ENCODE peak calls at places on chromosomes 4 and X, in eight cellular contexts. E is Panc1; N is HCT116; H is CD8-positive, alpha-beta T cell; L is Karpas-422; Y is A549; W is A673; B is hepatocyte. D is an unnamed sample.

GRCh38 chr4:86653237-86653865 is 59.2 kb downstream of the PTPN13 start:
- DNase-seq in Y (peak; percentile 29), H (no peak), E (no peak), B (no peak), W (no peak), L (peak; percentile 81), N (peak; percentile 6), D (peak; percentile 34)

GRCh38 chrX:135384161-135384836 is 37.4 kb upstream of the SMIM10L2A start:
- DNase-seq in H (peak; percentile 18), N (no peak), W (no peak), B (no peak), Y (no peak), E (no peak), L (no peak), D (no peak)

GRCh38 chr4:172822322-172822721 is 346.3 kb upstream of the GALNT7 start:
- DNase-seq in B (no peak), H (no peak), L (no peak), W (no peak), N (no peak), Y (no peak), E (no peak), D (no peak)

GRCh38 chrX:69285881-69286545 is 120.8 kb upstream of the PJA1 start:
- DNase-seq in N (peak; percentile 0), W (peak; percentile 91), Y (peak; percentile 21), E (no peak), H (peak; percentile 65), L (peak; percentile 80), B (peak; percentile 74), D (peak; percentile 57)

GRCh38 chr4:98609946-98610345 is 48.5 kb downstream of the TSPAN5 start:
- DNase-seq in Y (no peak), N (no peak), L (no peak), W (no peak), H (no peak), E (no peak), B (no peak), D (no peak)

GRCh38 chr4:2364654-2365053 is 53.8 kb downstream of the ZFYVE28 start:
- DNase-seq in Y (no peak), B (no peak), N (no peak), L (no peak), W (peak; percentile 56), E (no peak), H (peak; percentile 60), D (peak; percentile 47)

GRCh38 chr4:24770111-24770584 is 25.2 kb upstream of the SOD3 start:
- DNase-seq in W (peak; percentile 60), H (no peak), E (no peak), B (no peak), N (peak; percentile 33), Y (peak; percentile 1), L (no peak), D (peak; percentile 76)

GRCh38 chrX:1486749-1487361 is 34.1 kb upstream of the ASMTL start:
- DNase-seq in W (no peak), N (no peak), L (no peak), E (no peak), H (peak; percentile 3), B (no peak), Y (no peak), D (no peak)

GRCh38 chr4:147581601-147582350 is 35.4 kb upstream of the TMEM184C start:
- DNase-seq in H (no peak), N (no peak), E (no peak), W (no peak), Y (no peak), B (no peak), L (no peak), D (peak; percentile 44)

GRCh38 chr4:87934973-87935372 is 40.5 kb upstream of the SPP1 start:
- DNase-seq in L (peak; percentile 31), Y (no peak), W (no peak), E (no peak), N (no peak), H (no peak), B (no peak), D (no peak)

GRCh38 chr4:87633239-87633638 is 16.8 kb upstream of the DMP1 start:
- DNase-seq in Y (peak; percentile 2), W (peak; percentile 55), H (no peak), E (no peak), B (peak; percentile 63), N (no peak), L (no peak), D (no peak)

GRCh38 chr4:53583513-53583912 is 7.8 kb downstream of the LNX1 start:
- DNase-seq in B (no peak), N (no peak), Y (no peak), H (no peak), E (no peak), W (no peak), L (no peak), D (no peak)

GRCh38 chr4:38150021-38150671 is 189.9 kb downstream of the PTTG2 start:
- DNase-seq in Y (no peak), H (no peak), B (no peak), E (no peak), L (no peak), N (no peak), W (no peak), D (no peak)

GRCh38 chr4:156774422-156774821 is 197.2 kb downstream of the PDGFC start:
- DNase-seq in H (no peak), N (no peak), Y (peak; percentile 49), L (no peak), B (peak; percentile 27), W (no peak), E (no peak), D (peak; percentile 56)

GRCh38 chr4:15337258-15337657 is 90.6 kb upstream of the C1QTNF7 start:
- DNase-seq in E (no peak), L (no peak), W (no peak), H (no peak), N (no peak), B (no peak), Y (no peak), D (no peak)

GRCh38 chr4:2723751-2724150 is 32.4 kb downstream of the TNIP2 start:
- DNase-seq in H (no peak), B (no peak), Y (no peak), E (no peak), L (no peak), W (no peak), N (no peak), D (no peak)

GRCh38 chr4:3204021-3204431 is 44.9 kb upstream of the MSANTD1 start:
- DNase-seq in W (no peak), N (no peak), H (no peak), E (no peak), L (no peak), B (no peak), Y (no peak), D (no peak)

GRCh38 chr4:113634081-113634969 is 127.2 kb downstream of the CAMK2D start:
- DNase-seq in L (no peak), N (no peak), E (no peak), B (no peak), Y (no peak), W (no peak), H (no peak), D (peak; percentile 50)

GRCh38 chr4:2942532-2943363 is 20.5 kb downstream of the NOP14 start:
- DNase-seq in W (no peak), E (no peak), L (no peak), B (no peak), H (no peak), N (no peak), Y (no peak), D (no peak)

GRCh38 chr4:33606951-33607350 is 2637.4 kb downstream of the ARAP2 start:
- DNase-seq in E (no peak), Y (no peak), B (no peak), W (no peak), H (no peak), N (no peak), L (no peak), D (no peak)
- H3K9me3 ChIP-seq in E (no peaks in the 10 kb centered on the region), Y (no peaks in the 10 kb centered on the region), B (no peaks in the 10 kb centered on the region), W (peaks cover 7% of the 10 kb centered on the region), H (no peaks in the 10 kb centered on the region), N (no peaks in the 10 kb centered on the region), L (peaks cover 26% of the 10 kb centered on the region), D (no peaks in the 10 kb centered on the region)

GRCh38 chr4:8905773-8906667 is 34.4 kb upstream of the HMX1 start:
- DNase-seq in E (no peak), Y (no peak), B (no peak), N (no peak), W (no peak), L (no peak), H (no peak), D (no peak)

GRCh38 chr4:8906668-8906970 is 35.0 kb upstream of the HMX1 start:
- DNase-seq in L (no peak), W (no peak), Y (no peak), E (no peak), H (no peak), N (no peak), B (no peak), D (no peak)

GRCh38 chr4:8905236-8905772 is 33.7 kb upstream of the HMX1 start:
- DNase-seq in L (no peak), N (no peak), H (no peak), E (no peak), W (no peak), Y (no peak), B (no peak), D (no peak)

GRCh38 chr4:8904666-8905065 is 33.0 kb upstream of the HMX1 start:
- DNase-seq in H (no peak), N (no peak), E (no peak), Y (no peak), L (no peak), W (no peak), B (no peak), D (no peak)

GRCh38 chr4:8904041-8904501 is 32.4 kb upstream of the HMX1 start:
- DNase-seq in E (no peak), N (no peak), L (no peak), W (no peak), H (no peak), Y (no peak), B (no peak), D (no peak)
- H3K9me3 ChIP-seq in E (peaks cover 6% of the 10 kb centered on the region), N (peaks cover 6% of the 10 kb centered on the region), L (peaks cover 6% of the 10 kb centered on the region), W (peaks cover 18% of the 10 kb centered on the region), H (no peaks in the 10 kb centered on the region), Y (peaks cover 14% of the 10 kb centered on the region), B (no peaks in the 10 kb centered on the region), D (peaks cover 6% of the 10 kb centered on the region)

DNA sequence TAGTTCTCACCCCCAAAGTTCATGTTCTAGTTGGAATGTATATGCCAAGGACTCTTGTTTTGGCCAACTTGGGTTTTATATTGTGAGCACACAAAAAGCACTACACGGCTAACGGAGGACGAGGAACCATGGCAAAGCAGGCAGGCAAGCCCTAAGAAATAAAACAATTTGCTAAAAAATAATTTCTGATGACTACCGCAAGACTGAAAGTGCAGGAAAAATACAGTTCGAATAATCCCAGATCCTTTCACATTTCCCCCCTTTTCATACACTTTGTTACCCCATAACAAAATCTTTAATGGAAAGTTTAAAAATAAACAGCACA is 12.2 kb upstream of the PITX2 start:
- DNase-seq in E (no peak), N (no peak), B (no peak), Y (no peak), W (no peak), L (no peak), H (no peak), D (no peak)
- H3K9me3 ChIP-seq in E (no peaks in the 10 kb centered on the region), N (no peaks in the 10 kb centered on the region), B (no peaks in the 10 kb centered on the region), Y (no peaks in the 10 kb centered on the region), W (no peaks in the 10 kb centered on the region), L (no peaks in the 10 kb centered on the region), H (no peaks in the 10 kb centered on the region), D (no peaks in the 10 kb centered on the region)

DNA sequence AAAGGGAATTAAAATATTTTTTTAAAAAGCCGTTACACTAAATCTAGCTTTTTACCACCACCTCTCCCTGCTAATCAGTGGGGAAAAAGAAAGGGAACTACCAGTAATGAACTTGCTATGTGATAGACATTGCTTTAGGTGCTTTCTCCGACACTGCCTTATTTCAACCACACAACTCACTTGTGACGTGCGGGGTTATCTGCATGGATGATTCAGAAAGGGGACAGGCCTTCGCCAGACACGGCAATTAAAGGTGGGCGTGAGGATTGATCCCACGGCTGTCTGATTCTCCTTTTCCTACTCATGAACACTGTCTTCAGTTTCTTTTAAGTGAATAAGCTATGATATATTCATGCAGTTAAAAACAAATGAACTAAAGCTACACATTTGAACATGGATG is 882 bp upstream of the CXCR3 start:
- DNase-seq in W (no peak), L (no peak), N (no peak), H (peak; percentile 61), E (no peak), B (no peak), Y (no peak), D (no peak)
- H3K9me3 ChIP-seq in W (no peaks in the 10 kb centered on the region), L (no peaks in the 10 kb centered on the region), N (no peaks in the 10 kb centered on the region), H (no peaks in the 10 kb centered on the region), E (no peaks in the 10 kb centered on the region), B (no peaks in the 10 kb centered on the region), Y (no peaks in the 10 kb centered on the region), D (no peaks in the 10 kb centered on the region)